ENCODE peak calls at places on chromosomes 11 and 22, in nine cellular contexts. Y is lower leg skin; S is pancreas; M is neural crest cell; F is A549; W is glutamatergic neuron; X is CD4-positive, alpha-beta T cell; L is cardiac muscle cell; O is psoas muscle. E is an unnamed sample.

GRCh38 chr22:23236026-23236425 is 55.7 kb downstream of the BCR start:
- DNase-seq in Y (no peak), S (no peak), M (no peak), F (no peak), W (no peak), X (no peak), L (no peak), O (peak), E (no peak)

GRCh38 chr11:47337229-47337924 is 15.1 kb downstream of the MYBPC3 start:
- DNase-seq in Y (no peak), S (peak), M (no peak), F (peak), W (no peak), X (no peak), L (no peak), O (no peak), E (no peak)

GRCh38 chr22:28015676-28016601 is 96.9 kb upstream of the PITPNB start:
- DNase-seq in Y (peak), S (no peak), M (no peak), F (no peak), W (peak), X (no peak), L (peak), O (peak), E (no peak)

GRCh38 chr11:28674432-28675076 is 566.4 kb downstream of the METTL15 start:
- DNase-seq in Y (no peak), S (no peak), M (peak), F (peak), W (peak), X (no peak), L (peak), O (no peak), E (no peak)

GRCh38 chr11:91396243-91397133 is 828.1 kb upstream of the FAT3 start:
- DNase-seq in Y (no peak), S (no peak), M (no peak), F (peak), W (no peak), X (no peak), L (no peak), O (no peak), E (no peak)

GRCh38 chr22:44033689-44034088 is 9.6 kb downstream of the PARVB start:
- DNase-seq in Y (no peak), S (no peak), M (no peak), F (no peak), W (peak), X (no peak), L (peak), O (peak), E (no peak)

GRCh38 chr11:96393753-96394348 is 4.0 kb downstream of the JRKL start:
- DNase-seq in Y (no peak), S (no peak), M (no peak), F (peak), W (no peak), X (no peak), L (peak), O (no peak), E (no peak)

GRCh38 chr11:75223954-75224643 is 16.5 kb upstream of the TPBGL start:
- DNase-seq in Y (no peak), S (no peak), M (no peak), F (peak), W (no peak), X (no peak), L (no peak), O (no peak), E (no peak)

GRCh38 chr11:2929880-2930704 is 872 bp upstream of the PHLDA2 start:
- DNase-seq in Y (no peak), S (peak), M (no peak), F (peak), W (peak), X (no peak), L (peak), O (peak), E (peak)

GRCh38 chr11:69828971-69829344 is 9.7 kb upstream of the FGF3 start:
- DNase-seq in Y (no peak), S (no peak), M (no peak), F (no peak), W (no peak), X (no peak), L (no peak), O (no peak), E (no peak)

GRCh38 chr22:39359659-39360195 is 9.9 kb downstream of the SYNGR1 start:
- DNase-seq in Y (no peak), S (no peak), M (no peak), F (no peak), W (no peak), X (no peak), L (no peak), O (peak), E (no peak)

GRCh38 chr22:19824197-19825015 is 30.3 kb downstream of the GNB1L start:
- DNase-seq in Y (peak), S (no peak), M (no peak), F (no peak), W (peak), X (no peak), L (no peak), O (no peak), E (no peak)

GRCh38 chr22:44670220-44670983 is 31.6 kb upstream of the PRR5 start:
- DNase-seq in Y (no peak), S (no peak), M (no peak), F (no peak), W (no peak), X (no peak), L (no peak), O (peak), E (no peak)

GRCh38 chr11:72716788-72717435 is 35.3 kb downstream of the ARAP1 start:
- DNase-seq in Y (no peak), S (peak), M (no peak), F (no peak), W (no peak), X (no peak), L (no peak), O (peak), E (no peak)

GRCh38 chr11:61480936-61481335 is 27.6 kb upstream of the LRRC10B start:
- DNase-seq in Y (no peak), S (no peak), M (peak), F (peak), W (peak), X (no peak), L (peak), O (no peak), E (no peak)

GRCh38 chr11:123587044-123587443 is 67.4 kb downstream of the SCN3B start:
- DNase-seq in Y (no peak), S (no peak), M (no peak), F (peak), W (no peak), X (no peak), L (no peak), O (no peak), E (no peak)

GRCh38 chr11:128490092-128490491 is 97.3 kb downstream of the ETS1 start:
- DNase-seq in Y (no peak), S (no peak), M (no peak), F (no peak), W (no peak), X (no peak), L (no peak), O (no peak), E (no peak)

GRCh38 chr11:40149721-40150120 is 1309.7 kb downstream of the LRRC4C start:
- DNase-seq in Y (no peak), S (no peak), M (no peak), F (no peak), W (no peak), X (no peak), L (no peak), O (no peak), E (no peak)

GRCh38 chr22:46457502-46458488 is 79.6 kb downstream of the CELSR1 start:
- DNase-seq in Y (no peak), S (peak), M (peak), F (no peak), W (peak), X (no peak), L (peak), O (no peak), E (no peak)

GRCh38 chr11:120894207-120894989 is 129.5 kb upstream of the TBCEL start:
- DNase-seq in Y (no peak), S (no peak), M (no peak), F (no peak), W (no peak), X (no peak), L (no peak), O (no peak), E (no peak)

GRCh38 chr22:17436981-17437410 is 67.7 kb downstream of the CECR2 start:
- DNase-seq in Y (no peak), S (no peak), M (peak), F (no peak), W (peak), X (no peak), L (no peak), O (no peak), E (no peak)

GRCh38 chr11:68206211-68206610 is 6.9 kb downstream of the KMT5B start:
- DNase-seq in Y (no peak), S (no peak), M (no peak), F (peak), W (no peak), X (no peak), L (peak), O (no peak), E (no peak)

GRCh38 chr22:28155808-28156207 is 236.8 kb upstream of the PITPNB start:
- DNase-seq in Y (no peak), S (no peak), M (no peak), F (no peak), W (no peak), X (no peak), L (peak), O (no peak), E (no peak)

GRCh38 chr11:6200975-6201374 is 2.0 kb downstream of the OR52W1 start:
- DNase-seq in Y (no peak), S (no peak), M (no peak), F (no peak), W (no peak), X (no peak), L (peak), O (peak), E (peak)

GRCh38 chr11:95926714-95927113 is 2.8 kb upstream of the MTMR2 start:
- DNase-seq in Y (no peak), S (no peak), M (no peak), F (no peak), W (no peak), X (no peak), L (no peak), O (no peak), E (no peak)

GRCh38 chr11:77287615-77288273 is 13.7 kb downstream of the GDPD4 start:
- DNase-seq in Y (no peak), S (no peak), M (no peak), F (no peak), W (no peak), X (no peak), L (peak), O (no peak), E (no peak)

GRCh38 chr11:32960553-32961164 is 55.0 kb upstream of the DEPDC7 start:
- DNase-seq in Y (no peak), S (no peak), M (no peak), F (peak), W (no peak), X (no peak), L (peak), O (no peak), E (no peak)

GRCh38 chr22:46379301-46379930 is 43.9 kb downstream of the TRMU start:
- DNase-seq in Y (no peak), S (peak), M (no peak), F (peak), W (no peak), X (no peak), L (no peak), O (no peak), E (no peak)

GRCh38 chr22:22882033-22882717 is 5.4 kb upstream of the IGLL5 start:
- DNase-seq in Y (peak), S (no peak), M (no peak), F (no peak), W (no peak), X (no peak), L (no peak), O (no peak), E (no peak)

GRCh38 chr11:13949876-13950275 is 12.6 kb upstream of the SPON1 start:
- DNase-seq in Y (no peak), S (no peak), M (no peak), F (no peak), W (no peak), X (no peak), L (peak), O (no peak), E (no peak)

GRCh38 chr11:86156397-86156977 is 87.6 kb upstream of the PICALM start:
- DNase-seq in Y (no peak), S (no peak), M (no peak), F (no peak), W (no peak), X (no peak), L (no peak), O (no peak), E (no peak)
- TF ChIP-seq CTCF in Y (no peak), S (no peak), M (no peak), F (no peak), W (no peak), X (no peak), L (no peak), O (no peak), E (no peak)

GRCh38 chr22:25027959-25028840 is 75.7 kb downstream of the KIAA1671 start:
- DNase-seq in Y (no peak), S (peak), M (peak), F (peak), W (peak), X (no peak), L (peak), O (peak), E (peak)
- TF ChIP-seq CTCF in Y (no peak), S (no peak), M (peak), F (peak), W (peak), X (no peak), L (peak), O (peak), E (no peak)

DNA sequence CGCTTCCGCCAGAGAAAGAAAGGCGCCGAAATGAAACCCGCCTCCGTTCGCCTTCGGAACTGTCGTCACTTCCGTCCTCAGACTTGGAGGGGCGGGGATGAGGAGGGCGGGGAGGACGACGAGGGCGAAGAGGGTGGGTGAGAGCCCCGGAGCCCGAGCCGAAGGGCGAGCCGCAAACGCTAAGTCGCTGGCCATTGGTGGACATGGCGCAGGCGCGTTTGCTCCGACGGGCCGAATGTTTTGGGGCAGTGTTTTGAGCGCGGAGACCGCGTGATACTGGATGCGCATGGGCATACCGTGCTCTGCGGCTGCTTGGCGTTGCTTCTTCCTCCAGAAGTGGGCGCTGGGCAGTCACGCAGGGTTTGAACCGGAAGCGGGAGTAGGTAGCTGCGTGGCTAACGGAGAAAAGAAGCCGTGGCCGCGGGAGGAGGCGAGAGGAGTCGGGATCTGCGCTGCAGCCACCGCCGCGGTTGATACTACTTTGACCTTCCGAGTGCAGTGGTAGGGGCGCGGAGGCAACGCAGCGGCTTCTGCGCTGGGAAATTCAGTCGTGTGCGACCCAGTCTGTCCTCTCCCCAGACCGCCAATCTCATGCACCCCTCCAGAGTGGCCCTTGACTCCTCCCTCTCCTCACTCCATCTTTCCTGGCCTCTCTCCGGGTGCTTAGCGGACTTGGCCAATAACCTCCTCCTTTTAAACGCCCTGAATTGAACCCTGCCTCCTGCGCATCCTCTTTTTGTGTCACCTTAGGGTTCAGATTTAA is at the start of gene ATM:
- DNase-seq in Y (peak), S (peak), M (peak), F (peak), W (peak), X (peak), L (peak), O (peak), E (peak)
- TF ChIP-seq CTCF in Y (no peak), S (peak), M (peak), F (peak), W (peak), X (peak), L (peak), O (peak), E (no peak)

DNA sequence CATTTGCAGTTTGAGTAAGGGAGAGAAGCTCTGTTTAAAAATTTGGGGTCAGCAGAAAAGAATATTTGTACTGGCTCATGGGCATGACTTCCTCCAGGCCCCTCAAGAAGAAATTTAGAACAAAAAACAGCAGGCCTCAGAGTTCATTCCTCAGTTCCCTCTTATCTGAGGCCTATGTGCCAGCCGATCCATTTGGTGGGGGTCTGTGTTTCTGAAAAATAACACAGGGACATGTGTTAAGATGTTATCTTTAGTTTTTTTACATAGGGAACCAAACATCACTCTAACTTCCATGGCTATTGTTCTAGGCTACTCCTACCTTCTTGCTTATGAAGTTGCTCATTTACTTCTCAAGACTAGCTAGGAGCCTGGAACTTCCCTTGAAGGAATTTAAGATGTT is 16.2 kb upstream of the HSD17B12 start:
- DNase-seq in Y (no peak), S (no peak), M (no peak), F (no peak), W (no peak), X (no peak), L (no peak), O (no peak), E (no peak)
- TF ChIP-seq CTCF in Y (no peak), S (no peak), M (no peak), F (no peak), W (no peak), X (no peak), L (no peak), O (no peak), E (no peak)

GRCh38 chr22:29813563-29813962 is 24.5 kb downstream of the ASCC2 start:
- DNase-seq in Y (no peak), S (no peak), M (no peak), F (peak), W (no peak), X (no peak), L (no peak), O (no peak), E (no peak)
- TF ChIP-seq CTCF in Y (no peak), S (no peak), M (peak), F (no peak), W (no peak), X (no peak), L (peak), O (no peak), E (no peak)

GRCh38 chr11:10750838-10751580 is at the start of gene CTR9:
- DNase-seq in Y (peak), S (peak), M (peak), F (peak), W (peak), X (peak), L (peak), O (peak), E (peak)
- TF ChIP-seq CTCF in Y (no peak), S (no peak), M (no peak), F (peak), W (no peak), X (no peak), L (peak), O (peak), E (no peak)

GRCh38 chr22:50329236-50329635 is 2.4 kb upstream of the DENND6B start:
- DNase-seq in Y (no peak), S (no peak), M (no peak), F (no peak), W (no peak), X (no peak), L (peak), O (no peak), E (no peak)

GRCh38 chr22:50326225-50326958 is 420 bp downstream of the DENND6B start:
- DNase-seq in Y (no peak), S (no peak), M (no peak), F (no peak), W (peak), X (no peak), L (no peak), O (no peak), E (no peak)

GRCh38 chr22:50325444-50326224 is 1.2 kb downstream of the DENND6B start:
- DNase-seq in Y (no peak), S (no peak), M (no peak), F (no peak), W (peak), X (no peak), L (no peak), O (no peak), E (no peak)

GRCh38 chr22:50327711-50328019 is 853 bp upstream of the DENND6B start:
- DNase-seq in Y (no peak), S (no peak), M (no peak), F (no peak), W (no peak), X (no peak), L (no peak), O (no peak), E (no peak)

GRCh38 chr22:50326959-50327710 is at the start of gene DENND6B:
- DNase-seq in Y (peak), S (peak), M (peak), F (peak), W (peak), X (peak), L (peak), O (peak), E (no peak)
- TF ChIP-seq CTCF in Y (no peak), S (peak), M (peak), F (peak), W (peak), X (peak), L (no peak), O (peak), E (no peak)

GRCh38 chr11:83847635-83848034 is 561.5 kb upstream of the CCDC90B start:
- DNase-seq in Y (no peak), S (no peak), M (no peak), F (no peak), W (no peak), X (no peak), L (no peak), O (no peak), E (no peak)
- TF ChIP-seq CTCF in Y (no peak), S (no peak), M (no peak), F (no peak), W (no peak), X (no peak), L (no peak), O (no peak), E (no peak)

GRCh38 chr11:126391970-126392637 is 36.6 kb downstream of the ST3GAL4 start:
- DNase-seq in Y (no peak), S (no peak), M (no peak), F (peak), W (no peak), X (no peak), L (peak), O (no peak), E (no peak)
- TF ChIP-seq CTCF in Y (no peak), S (no peak), M (no peak), F (no peak), W (no peak), X (no peak), L (peak), O (no peak), E (no peak)

DNA sequence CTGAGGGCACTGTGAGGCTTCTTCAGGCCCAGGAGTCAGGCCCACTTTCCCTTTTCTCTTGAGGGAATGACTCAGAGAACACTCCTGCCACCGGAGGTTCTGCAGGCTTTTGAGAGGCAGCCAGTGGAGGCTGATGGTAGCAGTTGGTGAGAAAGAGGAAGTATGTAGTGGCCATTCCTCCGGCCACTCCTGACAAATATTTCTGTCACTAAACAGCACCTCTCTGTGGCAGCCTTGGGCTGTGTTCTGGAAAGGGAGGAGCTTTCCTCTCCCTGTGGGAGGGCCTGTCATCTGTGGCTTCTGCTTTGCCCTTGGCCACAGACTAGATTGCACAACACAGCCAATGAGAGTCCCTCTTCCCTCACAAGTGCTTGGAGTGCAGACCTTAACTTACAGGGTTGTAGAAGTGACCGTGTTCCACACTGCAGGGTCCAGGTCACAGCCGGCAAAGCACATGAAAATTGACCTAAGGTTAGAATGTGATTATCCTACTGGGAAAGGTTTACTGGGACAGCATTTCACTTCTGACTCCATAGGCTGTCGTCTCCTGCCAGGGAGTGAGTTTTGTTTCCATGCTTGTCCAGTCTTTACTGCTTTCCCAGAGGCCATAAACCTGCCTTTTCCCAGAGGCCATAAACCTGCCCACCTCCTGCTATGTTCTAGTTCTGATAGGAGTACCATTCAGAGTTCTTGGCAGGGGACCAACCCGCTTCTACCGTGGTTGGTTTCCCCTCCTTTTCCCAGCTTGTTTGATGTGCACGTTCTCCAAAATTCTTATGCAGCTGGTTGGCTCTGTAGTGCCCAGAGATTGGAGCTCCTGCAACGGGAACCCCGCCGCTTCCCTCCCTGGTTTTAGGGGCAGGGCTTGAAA is 33.3 kb downstream of the MARK2 start:
- DNase-seq in Y (peak), S (peak), M (peak), F (peak), W (peak), X (no peak), L (peak), O (peak), E (no peak)
- TF ChIP-seq CTCF in Y (no peak), S (peak), M (peak), F (peak), W (no peak), X (no peak), L (peak), O (peak), E (no peak)

E was measured in omental fat pad.